ENCODE peak calls at places on chromosomes 7 and 10, in nine cellular contexts. T is HL-60; U is foreskin fibroblast; I is PC-9; S is IMR-90; K is psoas muscle; V is tibial artery; G is suprapubic skin; F is CD8-positive, alpha-beta T cell. Q is an unnamed sample.

GRCh38 chr7:106775552-106775936 is 89.5 kb upstream of the PIK3CG start:
- DNase-seq in T (no peak), U (peak), I (peak), S (peak), K (no peak), V (no peak), G (no peak), F (no peak), Q (no peak)

GRCh38 chr10:29119374-29119773 is 169.5 kb upstream of the LYZL1 start:
- DNase-seq in T (no peak), U (no peak), I (peak), S (peak), K (no peak), V (no peak), G (no peak), F (no peak), Q (no peak)

GRCh38 chr10:9103301-9103700 is 1048.8 kb downstream of the GATA3 start:
- DNase-seq in T (no peak), U (no peak), I (no peak), S (no peak), K (no peak), V (no peak), G (no peak), F (no peak), Q (no peak)

GRCh38 chr10:30231709-30232108 is 117.4 kb downstream of the MTPAP start:
- DNase-seq in T (no peak), U (no peak), I (no peak), S (no peak), K (no peak), V (no peak), G (no peak), F (no peak), Q (no peak)

GRCh38 chr7:20470726-20471125 is 140.0 kb downstream of the ITGB8 start:
- DNase-seq in T (no peak), U (no peak), I (no peak), S (no peak), K (no peak), V (no peak), G (no peak), F (no peak), Q (no peak)

GRCh38 chr7:90749774-90750173 is 153.7 kb downstream of the CDK14 start:
- DNase-seq in T (peak), U (peak), I (no peak), S (peak), K (no peak), V (no peak), G (no peak), F (no peak), Q (no peak)

GRCh38 chr10:130477360-130477759 is 341.2 kb downstream of the GLRX3 start:
- DNase-seq in T (no peak), U (no peak), I (no peak), S (no peak), K (no peak), V (no peak), G (no peak), F (no peak), Q (no peak)

GRCh38 chr7:93198472-93198871 is 27.8 kb downstream of the HEPACAM2 start:
- DNase-seq in T (no peak), U (no peak), I (no peak), S (no peak), K (no peak), V (no peak), G (no peak), F (no peak), Q (no peak)

GRCh38 chr7:48660482-48660881 is 263.9 kb upstream of the CDC14C start:
- DNase-seq in T (no peak), U (no peak), I (no peak), S (no peak), K (no peak), V (no peak), G (no peak), F (no peak), Q (no peak)

GRCh38 chr7:66095010-66095409 is 19.4 kb downstream of the ASL start:
- DNase-seq in T (no peak), U (no peak), I (no peak), S (no peak), K (no peak), V (no peak), G (no peak), F (no peak), Q (no peak)

GRCh38 chr7:75039166-75039565 is 34.4 kb downstream of the RCC1L start:
- DNase-seq in T (no peak), U (no peak), I (no peak), S (peak), K (no peak), V (no peak), G (no peak), F (no peak), Q (no peak)

GRCh38 chr7:111012152-111012551 is 78.8 kb upstream of the LRRN3 start:
- DNase-seq in T (no peak), U (no peak), I (no peak), S (peak), K (no peak), V (no peak), G (no peak), F (no peak), Q (no peak)

GRCh38 chr7:144019457-144019856 is 19.3 kb downstream of the OR6B1 start:
- DNase-seq in T (no peak), U (peak), I (peak), S (peak), K (no peak), V (peak), G (no peak), F (no peak), Q (peak)

GRCh38 chr10:5373321-5373720 is 8.6 kb downstream of the UCN3 start:
- DNase-seq in T (no peak), U (no peak), I (no peak), S (no peak), K (no peak), V (no peak), G (no peak), F (no peak), Q (no peak)

GRCh38 chr7:78770422-78771410 is 682.8 kb downstream of the MAGI2 start:
- DNase-seq in T (no peak), U (peak), I (no peak), S (peak), K (no peak), V (no peak), G (no peak), F (no peak), Q (no peak)

GRCh38 chr7:110775046-110775445 is 315.9 kb upstream of the LRRN3 start:
- DNase-seq in T (no peak), U (peak), I (no peak), S (peak), K (no peak), V (no peak), G (no peak), F (no peak), Q (no peak)

GRCh38 chr7:154591544-154591943 is 411.4 kb downstream of the PAXIP1 start:
- DNase-seq in T (no peak), U (no peak), I (no peak), S (no peak), K (peak), V (no peak), G (no peak), F (no peak), Q (no peak)

GRCh38 chr7:1954366-1955004 is 278.3 kb downstream of the MAD1L1 start:
- DNase-seq in T (no peak), U (peak), I (no peak), S (no peak), K (peak), V (no peak), G (no peak), F (no peak), Q (no peak)

GRCh38 chr7:5606235-5606634 is 175.2 kb downstream of the RNF216 start:
- DNase-seq in T (no peak), U (no peak), I (no peak), S (no peak), K (no peak), V (no peak), G (no peak), F (no peak), Q (no peak)

GRCh38 chr7:83588602-83589240 is 60.2 kb downstream of the SEMA3E start:
- DNase-seq in T (no peak), U (peak), I (no peak), S (no peak), K (no peak), V (no peak), G (no peak), F (no peak), Q (no peak)

GRCh38 chr7:44310221-44310848 is 15.1 kb downstream of the CAMK2B start:
- DNase-seq in T (no peak), U (no peak), I (no peak), S (no peak), K (peak), V (no peak), G (no peak), F (no peak), Q (no peak)

GRCh38 chr10:72081772-72082590 is 6.4 kb downstream of the SPOCK2 start:
- DNase-seq in T (no peak), U (no peak), I (peak), S (no peak), K (peak), V (no peak), G (no peak), F (peak), Q (no peak)

GRCh38 chr10:29535778-29536459 is 98.9 kb downstream of the SVIL start:
- DNase-seq in T (no peak), U (no peak), I (no peak), S (no peak), K (no peak), V (no peak), G (no peak), F (no peak), Q (no peak)

GRCh38 chr7:98283127-98283886 is 1.8 kb downstream of the BRI3 start:
- DNase-seq in T (peak), U (peak), I (peak), S (peak), K (peak), V (peak), G (no peak), F (no peak), Q (peak)

GRCh38 chr7:157276091-157276561 is 60.7 kb upstream of the DNAJB6 start:
- DNase-seq in T (no peak), U (no peak), I (no peak), S (no peak), K (no peak), V (no peak), G (peak), F (no peak), Q (no peak)

GRCh38 chr7:106012935-106013439 is 49.9 kb downstream of the CDHR3 start:
- DNase-seq in T (no peak), U (peak), I (no peak), S (peak), K (no peak), V (no peak), G (no peak), F (no peak), Q (peak)

GRCh38 chr10:111578076-111578475 is 501.2 kb downstream of the ADRA2A start:
- DNase-seq in T (no peak), U (no peak), I (no peak), S (no peak), K (peak), V (no peak), G (no peak), F (no peak), Q (no peak)

GRCh38 chr7:50449881-50450690 is at the start of gene FIGNL1:
- DNase-seq in T (peak), U (peak), I (peak), S (peak), K (peak), V (peak), G (peak), F (peak), Q (peak)

GRCh38 chr7:55410641-55411239 is 45.6 kb downstream of the LANCL2 start:
- DNase-seq in T (no peak), U (no peak), I (no peak), S (no peak), K (no peak), V (no peak), G (no peak), F (no peak), Q (no peak)

GRCh38 chr7:13309535-13309934 is 622.1 kb downstream of the ARL4A start:
- DNase-seq in T (no peak), U (no peak), I (no peak), S (no peak), K (no peak), V (no peak), G (no peak), F (no peak), Q (no peak)

GRCh38 chr10:3782099-3782455 is 2.9 kb downstream of the KLF6 start:
- DNase-seq in T (no peak), U (no peak), I (no peak), S (no peak), K (no peak), V (no peak), G (no peak), F (no peak), Q (no peak)

GRCh38 chr7:106345421-106346166 is 60.8 kb upstream of the NAMPT start:
- DNase-seq in T (no peak), U (no peak), I (no peak), S (peak), K (no peak), V (no peak), G (no peak), F (no peak), Q (no peak)

GRCh38 chr10:90871279-90871760 is 454 bp upstream of the RPP30 start:
- DNase-seq in T (peak), U (peak), I (peak), S (peak), K (no peak), V (no peak), G (no peak), F (peak), Q (no peak)
- TF ChIP-seq CTCF in T (peak), U (peak), I (peak), S (peak), K (peak), V (peak), G (no peak), F (peak), Q (peak)

GRCh38 chr7:135558337-135558767 is 635 bp downstream of the NUP205 start:
- DNase-seq in T (peak), U (peak), I (peak), S (peak), K (peak), V (peak), G (peak), F (peak), Q (no peak)
- TF ChIP-seq CTCF in T (peak), U (peak), I (peak), S (peak), K (peak), V (peak), G (no peak), F (peak), Q (peak)

GRCh38 chr10:114403545-114404161 is 649 bp downstream of the AFAP1L2 start:
- DNase-seq in T (no peak), U (no peak), I (peak), S (no peak), K (no peak), V (no peak), G (no peak), F (no peak), Q (no peak)
- TF ChIP-seq CTCF in T (no peak), U (peak), I (peak), S (no peak), K (no peak), V (no peak), G (no peak), F (no peak), Q (peak)

DNA sequence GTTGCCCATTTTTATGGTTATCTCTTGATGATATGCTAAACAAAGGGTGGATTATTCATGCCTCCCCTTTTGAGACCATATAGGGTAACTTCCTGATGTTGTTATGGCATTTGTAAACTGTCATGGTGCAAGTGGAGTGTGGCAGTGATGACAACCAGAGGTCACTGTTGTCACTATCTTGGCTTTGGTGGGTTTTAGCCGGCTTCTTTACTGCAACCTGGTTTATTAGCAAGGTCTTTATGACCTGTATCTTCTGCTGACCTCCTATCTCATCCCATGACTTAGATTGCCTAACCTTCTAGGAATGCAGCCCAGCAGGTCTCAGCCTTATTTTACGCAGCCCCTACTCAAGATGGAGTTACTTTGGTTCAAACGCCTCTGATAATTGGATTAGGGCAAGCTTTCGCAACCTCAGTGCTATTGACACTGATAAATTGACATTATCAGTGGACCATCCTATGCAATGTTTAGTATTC is 36.9 kb downstream of the BAG3 start:
- DNase-seq in T (no peak), U (no peak), I (no peak), S (no peak), K (no peak), V (no peak), G (no peak), F (no peak), Q (no peak)
- TF ChIP-seq CTCF in T (no peak), U (no peak), I (no peak), S (no peak), K (no peak), V (no peak), G (no peak), F (no peak), Q (no peak)

GRCh38 chr7:36986429-36987362 is 262.4 kb upstream of the AOAH start:
- DNase-seq in T (no peak), U (peak), I (peak), S (peak), K (peak), V (peak), G (peak), F (peak), Q (peak)

GRCh38 chr7:36984710-36985308 is 260.5 kb upstream of the AOAH start:
- DNase-seq in T (peak), U (no peak), I (no peak), S (no peak), K (no peak), V (no peak), G (no peak), F (no peak), Q (no peak)

GRCh38 chr7:36984051-36984492 is 259.8 kb upstream of the AOAH start:
- DNase-seq in T (no peak), U (no peak), I (no peak), S (no peak), K (no peak), V (no peak), G (no peak), F (no peak), Q (no peak)

GRCh38 chr7:36985866-36986402 is 261.6 kb upstream of the AOAH start:
- DNase-seq in T (no peak), U (no peak), I (no peak), S (no peak), K (no peak), V (no peak), G (no peak), F (no peak), Q (no peak)

DNA sequence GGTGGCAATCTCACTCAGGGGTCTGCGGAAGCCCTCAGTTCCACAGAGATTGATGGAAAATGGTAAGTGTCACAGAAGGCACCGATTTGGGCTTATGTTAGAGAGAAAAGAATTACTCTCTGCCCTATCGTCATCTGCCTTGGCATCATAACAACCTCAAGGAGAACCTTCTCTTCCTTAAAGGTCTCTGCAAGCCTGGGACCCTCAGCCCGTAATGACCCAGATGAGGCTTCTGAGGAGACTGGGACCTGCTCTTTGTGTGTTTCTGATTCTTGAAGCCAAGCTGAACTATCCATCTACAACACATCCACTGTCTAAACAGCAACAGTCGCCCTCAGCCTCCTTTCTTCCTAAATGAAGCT is 263.1 kb upstream of the AOAH start:
- DNase-seq in T (no peak), U (no peak), I (no peak), S (no peak), K (no peak), V (no peak), G (no peak), F (no peak), Q (no peak)
- TF ChIP-seq CTCF in T (no peak), U (no peak), I (peak), S (no peak), K (no peak), V (no peak), G (no peak), F (no peak), Q (no peak)

GRCh38 chr10:12727832-12728215 is 273.7 kb downstream of the CCDC3 start:
- DNase-seq in T (no peak), U (no peak), I (no peak), S (no peak), K (peak), V (peak), G (no peak), F (no peak), Q (no peak)

GRCh38 chr10:12728569-12728968 is 272.9 kb downstream of the CCDC3 start:
- DNase-seq in T (no peak), U (no peak), I (no peak), S (peak), K (peak), V (no peak), G (no peak), F (no peak), Q (no peak)

GRCh38 chr10:12730809-12731519 is 270.5 kb downstream of the CCDC3 start:
- DNase-seq in T (no peak), U (peak), I (no peak), S (peak), K (no peak), V (peak), G (no peak), F (no peak), Q (peak)

GRCh38 chr10:12726971-12727831 is 274.3 kb downstream of the CCDC3 start:
- DNase-seq in T (no peak), U (no peak), I (no peak), S (no peak), K (no peak), V (no peak), G (no peak), F (no peak), Q (no peak)

DNA sequence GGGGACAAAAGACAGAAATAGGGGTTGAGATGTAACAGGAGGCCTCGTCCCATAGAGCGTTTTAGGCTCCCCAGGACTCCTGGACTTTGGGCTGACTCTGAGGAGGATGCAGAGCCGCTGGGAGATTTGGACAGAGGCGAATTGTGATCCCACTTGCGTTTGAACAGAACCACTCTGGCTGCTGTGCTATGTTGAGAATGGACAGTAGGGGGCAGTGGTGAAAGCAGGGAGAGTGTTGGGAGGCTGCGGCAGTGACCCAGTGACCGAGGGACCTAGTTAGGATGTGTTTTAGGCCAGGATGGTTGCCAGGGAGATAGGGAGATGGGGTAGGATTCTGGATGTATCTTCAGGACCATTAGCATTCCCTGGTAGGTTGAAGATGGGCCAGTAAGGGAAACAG is 271.6 kb downstream of the CCDC3 start:
- DNase-seq in T (no peak), U (no peak), I (no peak), S (no peak), K (no peak), V (no peak), G (no peak), F (no peak), Q (no peak)
- TF ChIP-seq CTCF in T (no peak), U (no peak), I (no peak), S (peak), K (peak), V (peak), G (no peak), F (no peak), Q (peak)

DNA sequence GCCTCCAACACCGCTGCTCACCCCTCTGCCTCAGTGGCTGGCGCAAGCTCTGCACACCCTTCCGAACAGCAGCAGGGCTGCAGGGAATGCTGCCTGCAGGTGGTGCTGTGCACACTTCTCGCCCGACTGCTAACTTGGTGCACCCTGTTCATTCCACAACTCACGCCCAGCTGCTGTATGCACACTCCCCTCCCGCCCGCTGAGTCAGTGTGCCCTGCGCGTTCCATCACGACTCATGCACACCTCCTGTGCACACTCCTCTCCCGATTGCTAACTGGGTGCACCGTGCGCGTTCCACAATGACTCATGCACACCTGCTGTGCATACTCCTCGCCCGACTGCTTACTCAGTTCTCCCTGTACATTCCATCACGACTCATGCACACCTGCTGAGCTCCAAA is 21.5 kb downstream of the ADARB2 start:
- DNase-seq in T (no peak), U (no peak), I (no peak), S (no peak), K (no peak), V (no peak), G (no peak), F (no peak), Q (no peak)
- TF ChIP-seq CTCF in T (no peak), U (no peak), I (no peak), S (no peak), K (no peak), V (no peak), G (no peak), F (no peak), Q (no peak)

DNA sequence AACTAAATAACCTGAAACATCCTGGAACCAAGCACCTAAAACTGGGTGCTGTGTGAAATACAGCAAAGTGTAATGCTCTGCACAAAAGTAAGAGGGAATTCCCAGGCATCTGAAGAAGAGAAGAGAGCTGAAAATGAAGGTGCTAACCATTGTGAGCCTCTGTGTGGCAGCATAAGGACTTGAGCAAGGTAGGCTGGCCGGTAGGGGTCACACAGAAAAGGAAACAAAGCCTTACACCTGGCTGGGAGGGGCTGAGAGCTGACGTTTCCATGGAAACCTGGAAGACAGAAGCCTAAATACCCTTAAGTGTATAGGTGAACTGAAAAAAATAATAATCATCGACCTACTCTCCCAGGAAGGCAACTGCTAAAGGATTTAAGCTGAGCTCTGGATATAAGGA is 48.6 kb downstream of the CUL1 start:
- DNase-seq in T (no peak), U (no peak), I (no peak), S (no peak), K (no peak), V (no peak), G (no peak), F (no peak), Q (no peak)
- TF ChIP-seq CTCF in T (no peak), U (no peak), I (no peak), S (no peak), K (no peak), V (no peak), G (no peak), F (no peak), Q (no peak)

Q was measured in AG09319.